ENCODE peak calls at places on chromosomes 2 and 18, in five cellular contexts. G, V, E, X and U are unnamed samples.

GRCh38 chr2:118246726-118247125 is 158.5 kb downstream of the INSIG2 start:
- DNase-seq in V (no peak), X (no peak), E (no peak), G (no peak), U (no peak)

GRCh38 chr2:2026851-2027250 is 282.5 kb upstream of the PXDN start:
- DNase-seq in G (no peak), E (no peak), V (no peak), X (no peak), U (no peak)

GRCh38 chr2:132621131-132621875 is 48.7 kb downstream of the LYPD1 start:
- DNase-seq in V (no peak), E (no peak), X (no peak), G (no peak), U (no peak)

GRCh38 chr2:185608799-185609198 is 129.8 kb upstream of the FSIP2 start:
- DNase-seq in X (no peak), E (no peak), G (peak), V (no peak), U (no peak)

GRCh38 chr2:126943612-126944011 is 44.9 kb downstream of the TEX51 start:
- DNase-seq in X (no peak), E (no peak), V (no peak), G (no peak), U (no peak)

GRCh38 chr2:217863874-217864273 is 138.9 kb downstream of the TNS1 start:
- DNase-seq in V (no peak), X (no peak), G (no peak), E (no peak), U (no peak)

GRCh38 chr2:37283207-37283606 is 41.4 kb downstream of the PRKD3 start:
- DNase-seq in E (no peak), X (no peak), G (no peak), V (peak), U (no peak)

GRCh38 chr2:10566021-10566420 is 117.9 kb upstream of the ODC1 start:
- DNase-seq in G (no peak), E (no peak), V (peak), X (no peak), U (no peak)

GRCh38 chr2:47721296-47721695 is 61.6 kb upstream of the MSH6 start:
- DNase-seq in V (no peak), E (no peak), G (no peak), X (no peak), U (no peak)

GRCh38 chr2:46034535-46034934 is 262.7 kb upstream of the EPAS1 start:
- DNase-seq in V (no peak), G (no peak), X (no peak), E (no peak), U (no peak)

GRCh38 chr2:96952976-96953610 is 33.3 kb downstream of the FAM178B start:
- DNase-seq in E (no peak), G (no peak), X (peak), V (peak), U (no peak)

GRCh38 chr18:34352385-34353163 is 127.9 kb upstream of the NOL4 start:
- DNase-seq in X (no peak), E (no peak), V (no peak), G (no peak), U (no peak)

GRCh38 chr2:4930704-4931103 is 761.5 kb upstream of the SOX11 start:
- DNase-seq in X (no peak), G (no peak), E (no peak), V (no peak), U (no peak)

GRCh38 chr2:134175834-134176233 is 78.0 kb upstream of the MGAT5 start:
- DNase-seq in V (no peak), E (no peak), X (no peak), G (no peak), U (no peak)

GRCh38 chr2:98912221-98912851 is 23.7 kb downstream of the CRACDL start:
- DNase-seq in X (no peak), V (peak), G (no peak), E (peak), U (no peak)

GRCh38 chr2:168915433-168916328 is 14.6 kb downstream of the G6PC2 start:
- DNase-seq in G (no peak), V (no peak), E (no peak), X (no peak), U (no peak)

GRCh38 chr2:33484042-33484621 is 7.7 kb downstream of the RASGRP3 start:
- DNase-seq in V (peak), G (no peak), X (no peak), E (no peak), U (no peak)

GRCh38 chr18:45998244-45998643 is 31.1 kb upstream of the EPG5 start:
- DNase-seq in E (no peak), G (no peak), X (no peak), V (no peak), U (no peak)

GRCh38 chr2:140650825-140651224 is 1480.0 kb downstream of the LRP1B start:
- DNase-seq in V (peak), X (no peak), E (no peak), G (peak), U (peak)

GRCh38 chr2:195404650-195405049 is 252.4 kb upstream of the SLC39A10 start:
- DNase-seq in V (no peak), X (no peak), G (no peak), E (no peak), U (no peak)